ENCODE peak calls at places on chromosomes 7 and 10, in four cellular contexts. N is stimulated activated CD8-positive, alpha-beta memory T cell treated with anti-CD3 and anti-CD28 coated beads, Interleukin-12 subunit alpha, Interleukin-12 subunit beta, amount 100 ng/mL, for 1 hour; Q is memory B cell; A is psoas muscle. D is an unnamed sample.

GRCh38 chr10:31706464-31706863 is 222.2 kb downstream of the ARHGAP12 start:
- DNase-seq in N (no peak), Q (no peak), A (no peak), D (no peak)

GRCh38 chr10:7565871-7566270 is 100.9 kb downstream of the ITIH5 start:
- DNase-seq in N (no peak), Q (no peak), A (no peak), D (no peak)

GRCh38 chr7:123987445-123987844 is 45.4 kb downstream of the TMEM229A start:
- DNase-seq in N (no peak), Q (no peak), A (no peak), D (no peak)

GRCh38 chr10:104824378-104825006 is 183.4 kb downstream of the SORCS3 start:
- DNase-seq in N (no peak), Q (no peak), A (no peak), D (peak)

GRCh38 chr7:69764071-69764470 is 165.8 kb downstream of the AUTS2 start:
- DNase-seq in N (no peak), Q (no peak), A (no peak), D (no peak)

GRCh38 chr10:114694735-114695134 is 36.7 kb upstream of the ABLIM1 start:
- DNase-seq in N (no peak), Q (peak), A (no peak), D (peak)

GRCh38 chr10:33174674-33175073 is 159.8 kb downstream of the NRP1 start:
- DNase-seq in N (no peak), Q (no peak), A (no peak), D (no peak)

GRCh38 chr7:129610709-129611245 is 743 bp upstream of the NRF1 start:
- DNase-seq in N (no peak), Q (peak), A (no peak), D (no peak)

GRCh38 chr10:11345224-11346054 is 266.0 kb downstream of the USP6NL start:
- DNase-seq in N (no peak), Q (no peak), A (no peak), D (peak)

GRCh38 chr7:122935620-122936019 is 49.4 kb upstream of the CADPS2 start:
- DNase-seq in N (no peak), Q (no peak), A (no peak), D (no peak)

GRCh38 chr7:33798671-33799325 is 106.5 kb upstream of the BMPER start:
- DNase-seq in N (no peak), Q (no peak), A (no peak), D (no peak)

GRCh38 chr10:25059990-25060389 is 43.6 kb downstream of the THNSL1 start:
- DNase-seq in N (no peak), Q (no peak), A (no peak), D (peak)

GRCh38 chr7:108007762-108008161 is 4.8 kb upstream of the LAMB1 start:
- DNase-seq in N (no peak), Q (no peak), A (no peak), D (no peak)

GRCh38 chr10:21084700-21085099 is 187.6 kb upstream of the NEBL start:
- DNase-seq in N (no peak), Q (no peak), A (no peak), D (peak)

GRCh38 chr7:135771961-135772638 is 23.5 kb upstream of the FAM180A start:
- DNase-seq in N (no peak), Q (no peak), A (no peak), D (peak)

GRCh38 chr7:41491313-41491712 is 211.6 kb downstream of the INHBA start:
- DNase-seq in N (no peak), Q (no peak), A (no peak), D (no peak)

GRCh38 chr10:17981766-17982380 is 30.2 kb downstream of the SLC39A12 start:
- DNase-seq in N (no peak), Q (no peak), A (no peak), D (peak)

GRCh38 chr10:113788604-113789083 is 37.2 kb downstream of the PLEKHS1 start:
- DNase-seq in N (no peak), Q (no peak), A (no peak), D (peak)

GRCh38 chr7:82715344-82715743 is 271.8 kb upstream of the CACNA2D1 start:
- DNase-seq in N (no peak), Q (no peak), A (no peak), D (no peak)

GRCh38 chr7:4707980-4708411 is 25.9 kb downstream of the FOXK1 start:
- DNase-seq in N (no peak), Q (no peak), A (no peak), D (peak)